ENCODE peak calls at places on chromosomes 13 and 19, in seven cellular contexts. One of them, this sample, is unnamed.

GRCh38 chr19:4584670-4585460 is 25.4 kb upstream of the SEMA6B start:
- DNase-seq in neural crest cell: peak
- DNase-seq in nephron progenitor cell: peak
- DNase-seq in fibroblast of pulmonary artery: no peak
- DNase-seq in upper lobe of right lung: no peak
- DNase-seq in cardiac muscle cell: no peak
- DNase-seq in neural progenitor cell: peak
- DNase-seq in this sample: no peak

GRCh38 chr13:33494596-33495214 is 209.2 kb upstream of the STARD13 start:
- DNase-seq in upper lobe of right lung: no peak
- DNase-seq in neural progenitor cell: no peak
- DNase-seq in nephron progenitor cell: no peak
- DNase-seq in fibroblast of pulmonary artery: peak
- DNase-seq in cardiac muscle cell: no peak
- DNase-seq in neural crest cell: no peak
- DNase-seq in this sample: no peak

GRCh38 chr19:33946535-33947323 is 150.1 kb downstream of the KCTD15 start:
- DNase-seq in nephron progenitor cell: no peak
- DNase-seq in neural crest cell: no peak
- DNase-seq in fibroblast of pulmonary artery: no peak
- DNase-seq in upper lobe of right lung: no peak
- DNase-seq in neural progenitor cell: peak
- DNase-seq in cardiac muscle cell: no peak
- DNase-seq in this sample: no peak

GRCh38 chr13:27393101-27393500 is 31.3 kb upstream of the GTF3A start:
- DNase-seq in neural progenitor cell: no peak
- DNase-seq in upper lobe of right lung: no peak
- DNase-seq in cardiac muscle cell: no peak
- DNase-seq in nephron progenitor cell: no peak
- DNase-seq in neural crest cell: no peak
- DNase-seq in fibroblast of pulmonary artery: no peak
- DNase-seq in this sample: no peak

GRCh38 chr19:45515081-45515624 is 7.9 kb downstream of the VASP start:
- DNase-seq in nephron progenitor cell: no peak
- DNase-seq in neural progenitor cell: no peak
- DNase-seq in neural crest cell: no peak
- DNase-seq in upper lobe of right lung: peak
- DNase-seq in fibroblast of pulmonary artery: no peak
- DNase-seq in cardiac muscle cell: no peak
- DNase-seq in this sample: peak

GRCh38 chr19:15532779-15533521 is 24.6 kb downstream of the CYP4F22 start:
- DNase-seq in neural progenitor cell: no peak
- DNase-seq in neural crest cell: no peak
- DNase-seq in upper lobe of right lung: no peak
- DNase-seq in fibroblast of pulmonary artery: peak
- DNase-seq in cardiac muscle cell: no peak
- DNase-seq in nephron progenitor cell: no peak
- DNase-seq in this sample: no peak

GRCh38 chr19:3625996-3626472 is 556 bp downstream of the CACTIN start:
- DNase-seq in fibroblast of pulmonary artery: no peak
- DNase-seq in upper lobe of right lung: no peak
- DNase-seq in nephron progenitor cell: no peak
- DNase-seq in neural progenitor cell: peak
- DNase-seq in cardiac muscle cell: peak
- DNase-seq in neural crest cell: no peak
- DNase-seq in this sample: no peak

GRCh38 chr13:33260168-33261098 is 25.1 kb downstream of the STARD13 start:
- DNase-seq in fibroblast of pulmonary artery: peak
- DNase-seq in upper lobe of right lung: no peak
- DNase-seq in neural crest cell: no peak
- DNase-seq in cardiac muscle cell: peak
- DNase-seq in nephron progenitor cell: no peak
- DNase-seq in neural progenitor cell: no peak
- DNase-seq in this sample: no peak

GRCh38 chr13:45381196-45381595 is 37.0 kb downstream of the SLC25A30 start:
- DNase-seq in cardiac muscle cell: no peak
- DNase-seq in neural progenitor cell: no peak
- DNase-seq in neural crest cell: no peak
- DNase-seq in nephron progenitor cell: no peak
- DNase-seq in upper lobe of right lung: no peak
- DNase-seq in fibroblast of pulmonary artery: no peak
- DNase-seq in this sample: no peak

GRCh38 chr13:93963266-93964131 is 516.0 kb downstream of the DCT start:
- DNase-seq in neural progenitor cell: no peak
- DNase-seq in fibroblast of pulmonary artery: peak
- DNase-seq in upper lobe of right lung: no peak
- DNase-seq in nephron progenitor cell: no peak
- DNase-seq in cardiac muscle cell: no peak
- DNase-seq in neural crest cell: no peak
- DNase-seq in this sample: no peak

GRCh38 chr19:53906211-53907192 is 2.6 kb upstream of the CACNG7 start:
- DNase-seq in upper lobe of right lung: peak
- DNase-seq in neural progenitor cell: peak
- DNase-seq in cardiac muscle cell: peak
- DNase-seq in nephron progenitor cell: peak
- DNase-seq in neural crest cell: peak
- DNase-seq in fibroblast of pulmonary artery: peak
- DNase-seq in this sample: peak

GRCh38 chr19:6274756-6275155 is 5.0 kb downstream of the MLLT1 start:
- DNase-seq in nephron progenitor cell: no peak
- DNase-seq in cardiac muscle cell: no peak
- DNase-seq in neural crest cell: no peak
- DNase-seq in neural progenitor cell: no peak
- DNase-seq in upper lobe of right lung: no peak
- DNase-seq in fibroblast of pulmonary artery: no peak
- DNase-seq in this sample: no peak

GRCh38 chr13:53165201-53165600 is 136.6 kb downstream of the OLFM4 start:
- DNase-seq in neural crest cell: no peak
- DNase-seq in nephron progenitor cell: no peak
- DNase-seq in fibroblast of pulmonary artery: no peak
- DNase-seq in neural progenitor cell: peak
- DNase-seq in cardiac muscle cell: no peak
- DNase-seq in upper lobe of right lung: no peak
- DNase-seq in this sample: no peak

DNA sequence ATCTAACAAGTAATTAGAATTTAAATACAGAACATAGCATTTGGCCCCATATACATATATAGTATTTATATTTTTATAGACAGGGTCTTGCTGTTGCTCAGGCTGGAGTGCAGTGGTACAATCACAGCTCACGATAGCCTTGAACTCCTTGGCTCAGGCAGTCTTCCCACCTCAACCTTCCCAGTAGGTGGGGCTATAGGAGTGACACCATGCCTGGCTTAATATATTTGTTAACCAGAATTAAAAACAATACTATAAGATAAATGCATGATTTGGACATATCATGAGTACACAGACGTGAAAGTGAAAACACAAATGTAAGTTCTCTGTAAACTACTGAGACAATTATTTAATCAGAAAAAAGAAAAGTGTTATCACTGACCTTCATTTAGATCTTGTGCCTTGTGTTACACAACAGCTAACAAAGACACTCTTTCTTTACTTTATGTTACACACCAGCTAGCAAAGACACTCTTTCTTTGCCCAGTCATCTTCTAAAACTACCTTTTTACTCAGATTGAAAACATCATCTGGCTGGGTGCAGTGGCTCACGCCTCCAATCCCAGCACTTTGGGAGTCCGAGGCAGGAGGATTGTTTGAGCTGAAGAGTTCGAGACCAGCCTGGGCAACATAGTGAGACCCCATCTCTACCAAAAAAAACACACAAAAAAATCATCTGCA is 22.6 kb downstream of the CARS2 start:
- DNase-seq in upper lobe of right lung: no peak
- DNase-seq in nephron progenitor cell: no peak
- DNase-seq in fibroblast of pulmonary artery: peak
- DNase-seq in neural progenitor cell: no peak
- DNase-seq in neural crest cell: no peak
- DNase-seq in cardiac muscle cell: peak
- DNase-seq in this sample: no peak
- TF ChIP-seq CTCF in upper lobe of right lung: peak
- TF ChIP-seq CTCF in nephron progenitor cell: peak
- TF ChIP-seq CTCF in fibroblast of pulmonary artery: peak
- TF ChIP-seq CTCF in neural progenitor cell: peak
- TF ChIP-seq CTCF in neural crest cell: peak
- TF ChIP-seq CTCF in cardiac muscle cell: peak
- TF ChIP-seq CTCF in this sample: no peak

DNA sequence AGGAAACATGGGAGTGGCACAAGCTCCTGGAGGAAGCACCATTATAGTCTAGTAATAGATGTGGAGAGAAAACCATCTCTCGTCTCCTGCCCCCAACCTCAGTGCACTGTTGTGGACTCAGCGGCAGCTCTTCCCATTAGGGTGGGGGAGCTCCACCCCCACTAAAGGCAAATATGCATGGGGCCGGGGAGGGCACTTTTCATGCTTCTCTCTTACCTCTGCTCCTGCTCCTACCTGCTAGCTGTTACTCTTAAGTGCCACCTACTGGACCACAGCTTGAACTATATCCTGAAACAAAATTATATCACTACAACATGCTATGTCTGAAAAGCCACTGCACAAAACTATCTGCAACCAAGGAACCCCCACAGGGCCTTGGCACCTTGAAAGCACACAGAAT is 112.6 kb upstream of the DACH1 start:
- DNase-seq in nephron progenitor cell: peak
- DNase-seq in upper lobe of right lung: no peak
- DNase-seq in neural crest cell: no peak
- DNase-seq in neural progenitor cell: peak
- DNase-seq in cardiac muscle cell: peak
- DNase-seq in fibroblast of pulmonary artery: peak
- DNase-seq in this sample: no peak
- TF ChIP-seq CTCF in nephron progenitor cell: peak
- TF ChIP-seq CTCF in upper lobe of right lung: no peak
- TF ChIP-seq CTCF in neural crest cell: peak
- TF ChIP-seq CTCF in neural progenitor cell: peak
- TF ChIP-seq CTCF in cardiac muscle cell: no peak
- TF ChIP-seq CTCF in fibroblast of pulmonary artery: peak
- TF ChIP-seq CTCF in this sample: no peak

DNA sequence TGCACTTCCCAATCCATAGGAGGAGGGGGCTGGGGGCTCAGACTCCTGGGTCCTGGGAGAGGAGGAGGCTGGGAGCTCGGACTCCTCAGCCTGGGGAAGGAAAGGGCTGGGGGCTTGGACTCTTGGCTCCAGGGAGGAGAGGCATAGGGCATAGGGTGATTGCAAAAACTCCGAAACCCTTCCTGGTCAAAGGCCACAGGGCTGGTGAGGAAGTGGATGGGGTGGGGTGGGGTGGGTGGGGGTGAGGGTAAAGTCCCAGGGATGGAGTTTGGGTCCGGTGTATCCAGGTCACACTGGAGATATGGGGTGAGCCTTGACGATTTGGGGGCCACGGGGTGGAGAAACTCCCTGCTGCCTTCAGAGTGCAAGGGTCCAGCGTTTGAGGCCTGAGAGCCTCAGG is 2.8 kb downstream of the MYH14 start:
- DNase-seq in fibroblast of pulmonary artery: no peak
- DNase-seq in upper lobe of right lung: no peak
- DNase-seq in neural progenitor cell: no peak
- DNase-seq in nephron progenitor cell: no peak
- DNase-seq in neural crest cell: no peak
- DNase-seq in cardiac muscle cell: no peak
- DNase-seq in this sample: no peak
- TF ChIP-seq CTCF in fibroblast of pulmonary artery: no peak
- TF ChIP-seq CTCF in upper lobe of right lung: no peak
- TF ChIP-seq CTCF in neural progenitor cell: no peak
- TF ChIP-seq CTCF in nephron progenitor cell: no peak
- TF ChIP-seq CTCF in neural crest cell: no peak
- TF ChIP-seq CTCF in cardiac muscle cell: no peak
- TF ChIP-seq CTCF in this sample: no peak

DNA sequence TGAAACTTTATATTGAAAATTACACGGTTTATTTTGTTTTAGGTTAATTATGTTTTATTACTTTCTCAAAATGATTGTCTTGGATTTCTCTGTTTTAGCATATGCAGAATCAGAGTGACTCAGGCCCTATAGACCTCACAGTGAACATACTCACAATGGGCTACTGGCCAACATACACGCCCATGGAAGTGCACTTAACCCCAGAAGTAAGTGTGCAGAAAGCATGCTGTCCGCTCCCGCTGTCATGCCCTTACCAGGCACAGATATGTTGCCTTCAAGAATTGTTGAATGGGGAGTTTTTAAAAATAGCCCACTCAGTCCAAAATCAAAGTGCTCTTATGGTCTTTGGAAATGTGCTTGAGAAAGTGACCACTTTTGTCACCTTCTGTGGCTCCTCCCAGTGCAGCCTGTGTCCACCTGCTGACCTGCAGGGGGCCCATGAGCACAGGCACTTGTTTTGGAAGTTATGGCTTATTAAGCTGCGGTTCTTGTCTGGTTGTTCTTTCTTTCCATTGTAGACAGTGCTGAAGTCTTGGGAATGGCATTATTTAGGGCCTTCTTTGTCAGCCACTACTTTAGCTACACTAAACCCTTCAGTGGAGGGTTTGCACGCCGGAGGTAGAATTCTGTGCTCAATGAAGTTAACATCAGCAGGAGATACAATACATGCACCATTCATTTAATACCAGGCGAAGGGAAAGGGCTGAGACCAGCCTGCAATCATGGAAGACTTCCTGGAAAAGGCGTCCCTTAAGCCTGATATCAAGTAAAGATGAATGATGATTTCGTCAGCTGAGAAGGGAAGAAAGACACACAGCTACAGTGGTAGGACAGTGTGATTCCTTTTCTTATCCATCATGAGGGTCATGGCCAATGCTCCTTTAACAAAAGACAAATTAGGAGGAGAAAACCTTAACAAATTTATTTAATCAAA is 36.7 kb downstream of the CUL4A start:
- DNase-seq in neural progenitor cell: peak
- DNase-seq in nephron progenitor cell: peak
- DNase-seq in neural crest cell: no peak
- DNase-seq in upper lobe of right lung: no peak
- DNase-seq in cardiac muscle cell: no peak
- DNase-seq in fibroblast of pulmonary artery: peak
- DNase-seq in this sample: no peak
- TF ChIP-seq CTCF in neural progenitor cell: peak
- TF ChIP-seq CTCF in nephron progenitor cell: no peak
- TF ChIP-seq CTCF in neural crest cell: peak
- TF ChIP-seq CTCF in upper lobe of right lung: peak
- TF ChIP-seq CTCF in cardiac muscle cell: peak
- TF ChIP-seq CTCF in fibroblast of pulmonary artery: peak
- TF ChIP-seq CTCF in this sample: no peak

DNA sequence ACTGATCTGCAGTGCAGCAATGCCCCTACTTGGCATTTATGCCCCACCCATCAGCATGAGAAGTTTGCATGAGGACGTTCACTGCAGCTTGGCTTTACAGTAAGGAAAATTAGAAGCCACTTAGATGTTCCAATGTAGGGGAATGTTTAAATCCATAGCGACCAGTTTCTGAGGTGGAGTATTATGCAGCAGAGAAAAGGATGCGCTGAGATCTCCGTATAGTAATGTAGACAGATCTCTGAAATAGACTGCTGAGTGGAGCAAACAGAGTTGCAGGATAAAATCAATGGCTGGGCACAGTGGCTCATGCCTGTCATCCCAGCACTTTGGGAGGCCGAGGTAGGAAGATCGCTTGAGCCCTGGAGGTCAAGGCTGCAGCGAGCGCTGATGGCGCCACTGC is 10.1 kb downstream of the PGPEP1 start:
- DNase-seq in neural crest cell: no peak
- DNase-seq in fibroblast of pulmonary artery: no peak
- DNase-seq in neural progenitor cell: no peak
- DNase-seq in nephron progenitor cell: no peak
- DNase-seq in upper lobe of right lung: no peak
- DNase-seq in cardiac muscle cell: no peak
- DNase-seq in this sample: no peak
- TF ChIP-seq CTCF in neural crest cell: no peak
- TF ChIP-seq CTCF in fibroblast of pulmonary artery: no peak
- TF ChIP-seq CTCF in neural progenitor cell: no peak
- TF ChIP-seq CTCF in nephron progenitor cell: no peak
- TF ChIP-seq CTCF in upper lobe of right lung: no peak
- TF ChIP-seq CTCF in cardiac muscle cell: no peak
- TF ChIP-seq CTCF in this sample: no peak

GRCh38 chr13:110254751-110255553 is 52.0 kb downstream of the COL4A1 start:
- DNase-seq in neural progenitor cell: no peak
- DNase-seq in fibroblast of pulmonary artery: no peak
- DNase-seq in nephron progenitor cell: no peak
- DNase-seq in upper lobe of right lung: no peak
- DNase-seq in cardiac muscle cell: no peak
- DNase-seq in neural crest cell: no peak
- DNase-seq in this sample: no peak
- TF ChIP-seq CTCF in neural progenitor cell: no peak
- TF ChIP-seq CTCF in fibroblast of pulmonary artery: no peak
- TF ChIP-seq CTCF in nephron progenitor cell: no peak
- TF ChIP-seq CTCF in upper lobe of right lung: no peak
- TF ChIP-seq CTCF in cardiac muscle cell: no peak
- TF ChIP-seq CTCF in neural crest cell: no peak
- TF ChIP-seq CTCF in this sample: no peak

This sample was measured in activated B cell treated with CpG ODN at 0.5 μM for 24 hours.